ENCODE peak calls at places on chromosome X, in six cellular contexts. I, Z, H, V, X and J are unnamed samples.

GRCh38 chrX:46180258-46180687 is 364.9 kb downstream of the ZNF674 start:
- DNase-seq in Z (peak; percentile 49), X (peak; percentile 12), I (no peak), H (no peak), V (no peak), J (no peak)

GRCh38 chrX:114165537-114165936 is 418.3 kb upstream of the HTR2C start:
- DNase-seq in Z (no peak), X (no peak), I (no peak), V (no peak), H (no peak), J (no peak)

GRCh38 chrX:71671043-71671829 is 3.9 kb downstream of the LOC101059915 start:
- DNase-seq in H (peak; percentile 51), Z (no peak), V (no peak), I (no peak), X (no peak), J (no peak)

GRCh38 chrX:49309401-49309981 is 6.0 kb downstream of the GAGE10 start:
- DNase-seq in Z (no peak), X (no peak), V (no peak), H (no peak), I (peak; percentile 27), J (no peak)

GRCh38 chrX:85052207-85052606 is 48.5 kb downstream of the APOOL start:
- DNase-seq in Z (no peak), V (no peak), H (no peak), X (no peak), I (no peak), J (no peak)

GRCh38 chrX:150199181-150199580 is 163.9 kb upstream of the MAMLD1 start:
- DNase-seq in Z (no peak), I (no peak), V (no peak), H (peak; percentile 44), X (no peak), J (no peak)

GRCh38 chrX:29947225-29947624 is 268.1 kb upstream of the MAGEB2 start:
- DNase-seq in I (no peak), V (no peak), X (no peak), H (no peak), Z (no peak), J (no peak)

GRCh38 chrX:29241831-29242230 is 654.6 kb downstream of the IL1RAPL1 start:
- DNase-seq in X (no peak), V (no peak), I (no peak), H (no peak), Z (no peak), J (no peak)

GRCh38 chrX:151725338-151725614 is 9.3 kb upstream of the CNGA2 start:
- DNase-seq in Z (no peak), I (no peak), X (no peak), H (peak; percentile 47), V (no peak), J (no peak)

GRCh38 chrX:1597345-1598020 is 6.1 kb downstream of the AKAP17A start:
- DNase-seq in X (no peak), V (no peak), H (peak; percentile 69), I (no peak), Z (no peak), J (no peak)

GRCh38 chrX:9591496-9591895 is 126.6 kb downstream of the TBL1X start:
- DNase-seq in H (no peak), Z (no peak), I (no peak), X (no peak), V (no peak), J (no peak)

GRCh38 chrX:43618376-43619205 is 37.5 kb upstream of the MAOA start:
- DNase-seq in H (no peak), Z (no peak), I (peak; percentile 45), X (no peak), V (peak; percentile 19), J (no peak)

GRCh38 chrX:19563327-19563726 is 48.0 kb upstream of the MAP3K15 start:
- DNase-seq in H (no peak), V (no peak), I (no peak), Z (peak; percentile 33), X (no peak), J (no peak)

GRCh38 chrX:149940015-149940716 is 1.9 kb upstream of the EOLA2 start:
- DNase-seq in X (peak; percentile 97), V (peak; percentile 95), I (peak; percentile 92), Z (peak; percentile 88), H (peak; percentile 97), J (peak; percentile 95)

GRCh38 chrX:20455001-20455400 is 188.3 kb upstream of the RPS6KA3 start:
- DNase-seq in Z (no peak), X (no peak), H (no peak), V (no peak), I (no peak), J (no peak)

GRCh38 chrX:119624417-119624816 is 18.2 kb upstream of the NKRF start:
- DNase-seq in H (no peak), I (no peak), X (no peak), Z (no peak), V (no peak), J (no peak)

GRCh38 chrX:101091817-101092216 is 6.2 kb upstream of the CENPI start:
- DNase-seq in H (no peak), I (no peak), Z (no peak), V (no peak), X (no peak), J (no peak)

GRCh38 chrX:41960142-41960541 is 36.8 kb upstream of the CASK start:
- DNase-seq in V (no peak), H (no peak), Z (no peak), I (no peak), X (no peak), J (peak; percentile 33)

GRCh38 chrX:136647969-136648368 is at the start of gene CD40LG:
- DNase-seq in Z (no peak), V (no peak), X (no peak), I (no peak), H (no peak), J (no peak)

GRCh38 chrX:24498181-24498580 is 33.1 kb downstream of the PDK3 start:
- DNase-seq in V (peak; percentile 22), X (peak; percentile 6), H (no peak), I (no peak), Z (no peak), J (peak; percentile 23)

GRCh38 chrX:13048265-13048664 is 3.8 kb upstream of the FAM9C start:
- DNase-seq in Z (no peak), I (no peak), V (no peak), X (no peak), H (no peak), J (no peak)

GRCh38 chrX:43707812-43708548 is 51.9 kb downstream of the MAOA start:
- DNase-seq in Z (no peak), V (peak; percentile 88), H (no peak), I (peak; percentile 77), X (no peak), J (no peak)

GRCh38 chrX:119071381-119071780 is 1.4 kb upstream of the CT47C1 start:
- DNase-seq in V (no peak), X (no peak), Z (no peak), H (no peak), I (no peak), J (no peak)

GRCh38 chrX:38375888-38376287 is 23.5 kb downstream of the OTC start:
- DNase-seq in H (no peak), I (no peak), V (no peak), Z (no peak), X (peak; percentile 8), J (peak; percentile 11)

GRCh38 chrX:70421618-70422017 is 1.5 kb upstream of the GDPD2 start:
- DNase-seq in V (no peak), I (no peak), H (no peak), Z (no peak), X (no peak), J (no peak)

DNA sequence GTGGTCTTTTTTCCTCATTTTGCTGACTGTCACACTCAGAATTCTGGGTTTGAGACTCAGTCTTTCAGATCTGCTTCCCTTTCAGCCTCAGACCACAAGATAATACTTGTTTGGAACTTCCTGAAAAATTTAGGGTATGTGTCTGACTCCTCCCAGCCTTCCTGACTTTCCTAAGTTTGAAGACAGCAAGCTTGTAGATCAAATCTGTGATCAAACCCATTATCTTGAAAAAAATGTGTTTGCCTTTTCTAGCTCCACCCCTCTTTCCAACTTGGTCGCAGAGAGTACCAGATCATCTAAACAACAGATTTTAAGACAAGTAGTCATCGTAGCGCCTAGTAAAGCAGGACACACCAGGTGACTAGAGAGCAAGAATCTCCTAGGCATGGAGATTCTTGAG is 9.9 kb downstream of the BCAP31 start:
- DNase-seq in Z (no peak), X (no peak), H (no peak), I (no peak), V (no peak), J (no peak)
- H3K36me3 ChIP-seq in Z (peaks cover 14% of the 10 kb centered on the region), X (peaks cover 80% of the 10 kb centered on the region), H (no peaks in the 10 kb centered on the region), I (no peaks in the 10 kb centered on the region), V (no peaks in the 10 kb centered on the region), J (peaks cover 67% of the 10 kb centered on the region)

DNA sequence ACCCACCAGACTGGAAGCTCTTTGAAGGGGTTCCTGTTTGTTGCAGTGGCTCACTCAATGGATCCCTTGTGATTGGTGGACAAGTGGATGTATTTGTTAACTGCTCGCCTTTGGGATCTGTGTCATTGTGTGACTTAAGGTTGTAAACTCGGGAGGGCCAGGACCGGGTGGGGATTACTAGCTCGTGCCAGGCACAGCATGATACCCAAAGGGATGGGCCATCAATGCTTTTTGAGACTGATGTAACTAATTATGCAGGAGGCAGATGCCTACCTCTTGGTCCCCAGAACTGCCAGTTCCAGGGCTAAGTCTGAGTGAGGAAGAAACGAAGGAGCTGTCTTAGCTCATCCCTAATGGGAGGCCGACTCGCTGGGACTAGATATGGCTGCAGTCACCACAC is 27.7 kb downstream of the UTP14A start:
- DNase-seq in X (no peak), Z (no peak), H (no peak), V (no peak), I (no peak), J (no peak)
- H3K27ac ChIP-seq in X (no peak overlapping the region), Z (no peak overlapping the region), H (no peak overlapping the region), V (no peak overlapping the region), I (no peak overlapping the region), J (no peak overlapping the region)

DNA sequence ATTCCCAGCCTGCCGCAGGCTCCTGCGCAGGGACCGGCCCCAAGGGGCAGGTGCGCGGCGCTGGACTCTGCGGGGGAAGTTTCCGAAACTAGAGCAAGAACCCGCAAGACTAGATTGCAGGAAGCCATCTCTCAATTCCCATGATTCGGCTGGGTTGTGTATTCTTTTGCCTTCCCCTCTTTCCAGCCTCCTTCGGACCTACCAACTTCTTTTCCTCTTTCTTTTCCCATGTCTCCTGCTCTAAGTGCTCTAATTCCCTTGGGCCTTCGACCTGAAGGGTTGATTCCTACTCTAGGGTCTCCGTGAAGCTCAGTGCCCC is 645 bp upstream of the OPHN1 start:
- DNase-seq in I (no peak), Z (no peak), H (no peak), V (no peak), X (no peak), J (no peak)
- H3K4me3 ChIP-seq in I (peak overlapping the region; percentile 49), Z (no peak overlapping the region), H (peak overlapping the region; percentile 43), V (peak overlapping the region; percentile 44), X (peak overlapping the region; percentile 51), J (peak overlapping the region; percentile 54)

DNA sequence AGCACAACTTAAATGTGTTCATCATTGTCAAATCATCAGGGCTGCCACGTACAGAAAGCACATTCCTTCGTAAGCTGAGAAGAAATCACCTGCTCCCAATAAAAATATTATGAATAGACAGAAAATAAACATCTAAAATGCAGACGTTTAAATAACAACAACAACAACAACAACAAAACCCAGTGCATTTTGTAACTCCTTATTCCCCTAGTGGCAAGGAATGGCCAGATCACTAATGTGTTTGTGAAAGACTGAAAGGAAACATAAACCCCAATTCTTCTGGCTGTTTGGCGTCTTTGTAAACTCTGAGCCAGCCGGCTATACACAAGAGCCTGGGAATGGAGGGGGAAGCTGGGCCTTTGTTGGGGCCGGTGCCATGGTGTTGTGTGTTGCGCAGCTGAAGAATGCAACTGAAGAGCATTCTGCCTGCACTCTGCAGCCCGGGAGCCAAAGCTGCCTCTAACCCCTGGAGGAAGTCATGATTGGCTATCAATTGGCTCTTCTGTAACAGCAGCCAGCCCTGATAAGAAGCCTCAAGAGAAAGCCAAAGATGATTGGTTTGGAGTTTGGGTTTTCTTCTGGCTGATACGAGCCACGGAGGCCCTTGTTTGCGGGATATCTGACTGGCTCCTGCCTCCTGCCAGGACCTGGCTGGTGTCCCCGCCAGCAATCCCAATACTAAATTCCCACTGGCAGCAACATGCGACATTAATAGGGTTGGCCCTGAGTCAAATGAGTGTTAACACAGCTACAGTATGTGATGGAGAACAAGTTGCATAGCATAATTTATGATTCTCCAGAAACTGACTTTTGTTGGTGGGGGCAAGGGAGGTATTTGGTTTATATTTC is 89.7 kb upstream of the TFDP3 start:
- DNase-seq in Z (no peak), I (no peak), V (peak; percentile 13), H (no peak), X (no peak), J (no peak)
- H3K36me3 ChIP-seq in Z (no peaks in the 10 kb centered on the region), I (no peaks in the 10 kb centered on the region), V (no peaks in the 10 kb centered on the region), H (no peaks in the 10 kb centered on the region), X (no peaks in the 10 kb centered on the region), J (no peaks in the 10 kb centered on the region)